ENCODE peak calls at places on chromosomes 5 and 9, in four cellular contexts. T, U, P and I are unnamed samples.

GRCh38 chr9:112149171-112149570 is 25.9 kb downstream of the SUSD1 start:
- DNase-seq in T (no peak), U (no peak), P (no peak), I (no peak)

GRCh38 chr5:121189569-121190305 is 661.9 kb upstream of the FTMT start:
- DNase-seq in T (no peak), U (peak), P (no peak), I (no peak)

GRCh38 chr9:27518809-27519208 is 5.3 kb upstream of the IFNK start:
- DNase-seq in T (no peak), U (no peak), P (no peak), I (no peak)

GRCh38 chr5:60487466-60487865 is 212.5 kb downstream of the DEPDC1B start:
- DNase-seq in T (peak), U (no peak), P (no peak), I (no peak)

GRCh38 chr5:108720416-108720815 is 27.3 kb upstream of the FER start:
- DNase-seq in T (no peak), U (no peak), P (peak), I (no peak)

GRCh38 chr9:136029556-136029955 is 65.5 kb downstream of the NACC2 start:
- DNase-seq in T (no peak), U (no peak), P (no peak), I (no peak)

GRCh38 chr5:159210846-159211245 is 1.5 kb upstream of the RNF145 start:
- DNase-seq in T (no peak), U (peak), P (no peak), I (no peak)

GRCh38 chr9:137305788-137306545 is 3.9 kb upstream of the NRARP start:
- DNase-seq in T (no peak), U (no peak), P (no peak), I (no peak)

GRCh38 chr9:114938687-114939575 is 8.5 kb upstream of the TNFSF8 start:
- DNase-seq in T (no peak), U (no peak), P (no peak), I (no peak)

GRCh38 chr5:150644058-150644457 is 3.6 kb downstream of the SYNPO start:
- DNase-seq in T (no peak), U (no peak), P (no peak), I (no peak)

GRCh38 chr5:150641826-150642566 is 1.5 kb downstream of the SYNPO start:
- DNase-seq in T (no peak), U (no peak), P (no peak), I (no peak)

GRCh38 chr5:150641006-150641570 is 628 bp downstream of the SYNPO start:
- DNase-seq in T (peak), U (no peak), P (no peak), I (no peak)

GRCh38 chr5:150642991-150643710 is 2.7 kb downstream of the SYNPO start:
- DNase-seq in T (no peak), U (no peak), P (no peak), I (no peak)

GRCh38 chr5:150642567-150642927 is 2.1 kb downstream of the SYNPO start:
- DNase-seq in T (peak), U (no peak), P (no peak), I (no peak)
- TF ChIP-seq ETV6 in T (no peak), U (no peak), P (no peak), I (no peak)

GRCh38 chr9:34623386-34624235 is 3.3 kb upstream of the DCTN3 start:
- DNase-seq in T (no peak), U (no peak), P (no peak), I (peak)
- TF ChIP-seq ETV6 in T (no peak), U (no peak), P (no peak), I (no peak)

DNA sequence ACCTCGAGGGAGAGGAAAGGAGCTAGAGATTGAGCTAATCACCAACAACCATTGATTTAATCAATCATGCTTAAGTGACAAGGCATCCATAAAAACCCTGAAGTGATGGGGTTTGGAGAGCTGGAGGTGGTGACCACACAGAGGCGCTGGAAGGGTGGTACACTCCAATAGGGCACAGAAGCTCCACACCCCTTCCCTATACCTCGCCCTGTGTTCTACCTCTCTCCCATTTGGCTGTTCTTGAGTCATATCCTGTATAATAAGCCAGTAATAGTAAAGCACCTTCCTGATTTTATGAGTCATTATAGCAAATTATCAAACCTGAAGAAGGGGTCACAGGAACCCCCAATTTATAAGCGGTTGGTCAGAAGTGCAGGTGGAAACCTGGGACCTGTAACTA is 18.3 kb downstream of the ACTL7B start:
- DNase-seq in T (no peak), U (no peak), P (no peak), I (no peak)
- TF ChIP-seq ETV6 in T (no peak), U (no peak), P (no peak), I (no peak)

GRCh38 chr5:102119252-102119651 is 176.8 kb downstream of the SLCO4C1 start:
- DNase-seq in T (no peak), U (no peak), P (no peak), I (no peak)
- TF ChIP-seq ETV6 in T (no peak), U (no peak), P (no peak), I (no peak)

GRCh38 chr9:122819326-122819725 is 9.1 kb downstream of the PDCL start:
- DNase-seq in T (no peak), U (no peak), P (no peak), I (no peak)
- TF ChIP-seq ETV6 in T (no peak), U (no peak), P (no peak), I (no peak)

GRCh38 chr9:32603914-32604852 is 31.2 kb upstream of the NDUFB6 start:
- DNase-seq in T (peak), U (peak), P (no peak), I (no peak)
- TF ChIP-seq ETV6 in T (no peak), U (no peak), P (no peak), I (no peak)

DNA sequence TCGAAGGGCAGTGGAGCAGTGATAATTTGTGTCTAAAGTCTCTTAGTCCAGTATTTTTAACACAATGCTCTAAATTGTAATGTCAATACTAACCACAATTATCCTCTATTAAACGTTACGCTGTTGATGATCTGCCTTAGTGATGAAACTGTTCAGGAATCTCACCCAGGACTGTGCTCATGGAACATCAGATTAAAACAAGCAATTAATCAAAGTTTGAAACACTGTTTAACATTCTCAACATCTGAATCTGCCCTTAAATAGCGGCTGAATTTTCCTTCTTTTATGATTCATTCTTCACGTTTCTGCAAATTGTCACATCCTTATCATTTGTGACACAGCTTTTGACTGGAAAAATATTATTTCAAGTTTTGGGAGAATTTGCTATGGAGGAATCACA is 113.8 kb downstream of the MARCHF11 start:
- DNase-seq in T (no peak), U (no peak), P (no peak), I (no peak)
- TF ChIP-seq ETV6 in T (no peak), U (no peak), P (no peak), I (no peak)